ENCODE peak calls at places on chromosomes 2 and 18, in four cellular contexts. W is GM12878, N is H1, O is HepG2. B is an unnamed sample.
A peak's percentile ranks its signal among the peaks of the same experiment; 100 is the strongest.

GRCh38 chr2:47346107-47346506 is 56.8 kb upstream of the MSH2 start:
- DNase-seq in W (no peak), N (no peak), O (no peak), B (no peak)

GRCh38 chr2:86078801-86079545 is 26.7 kb downstream of the POLR1A start:
- DNase-seq in W (no peak), N (no peak), O (no peak), B (no peak)

GRCh38 chr2:196383799-196384198 is 212.4 kb upstream of the STK17B start:
- DNase-seq in W (no peak), N (no peak), O (no peak), B (no peak)

GRCh38 chr2:181763423-181763822 is 83.1 kb upstream of the NEUROD1 start:
- DNase-seq in W (no peak), N (no peak), O (no peak), B (no peak)

GRCh38 chr18:2522112-2522511 is 49.2 kb downstream of the METTL4 start:
- DNase-seq in W (peak; percentile 31), N (no peak), O (no peak), B (no peak)

GRCh38 chr18:64372850-64373249 is 224.0 kb upstream of the LINC00305 start:
- DNase-seq in W (no peak), N (no peak), O (no peak), B (no peak)

GRCh38 chr2:151845884-151846283 is 17.7 kb upstream of the ARL5A start:
- DNase-seq in W (no peak), N (no peak), O (no peak), B (no peak)

GRCh38 chr2:45571940-45572339 is 39.1 kb downstream of the SRBD1 start:
- DNase-seq in W (no peak), N (no peak), O (no peak), B (no peak)

GRCh38 chr18:61502472-61502871 is 169.2 kb downstream of the CDH20 start:
- DNase-seq in W (peak; percentile 5), N (no peak), O (peak; percentile 21), B (peak; percentile 28)

GRCh38 chr2:148653437-148653836 is 8.9 kb downstream of the EPC2 start:
- DNase-seq in W (peak; percentile 40), N (no peak), O (no peak), B (no peak)

GRCh38 chr2:45380131-45380836 is 230.8 kb downstream of the SRBD1 start:
- DNase-seq in W (no peak), N (no peak), O (peak; percentile 15), B (no peak)

GRCh38 chr2:111236027-111236426 is 115.3 kb downstream of the BCL2L11 start:
- DNase-seq in W (no peak), N (no peak), O (no peak), B (no peak)

GRCh38 chr2:1542971-1543370 is 129.7 kb downstream of the TPO start:
- DNase-seq in W (no peak), N (no peak), O (no peak), B (no peak)

GRCh38 chr2:39542523-39542922 is 105.4 kb upstream of the MAP4K3 start:
- DNase-seq in W (no peak), N (no peak), O (no peak), B (no peak)

GRCh38 chr2:8494589-8494988 is 187.3 kb upstream of the ID2 start:
- DNase-seq in W (no peak), N (no peak), O (no peak), B (no peak)

GRCh38 chr2:191878576-191879298 is 31.8 kb upstream of the CAVIN2 start:
- DNase-seq in W (no peak), N (no peak), O (no peak), B (no peak)

DNA sequence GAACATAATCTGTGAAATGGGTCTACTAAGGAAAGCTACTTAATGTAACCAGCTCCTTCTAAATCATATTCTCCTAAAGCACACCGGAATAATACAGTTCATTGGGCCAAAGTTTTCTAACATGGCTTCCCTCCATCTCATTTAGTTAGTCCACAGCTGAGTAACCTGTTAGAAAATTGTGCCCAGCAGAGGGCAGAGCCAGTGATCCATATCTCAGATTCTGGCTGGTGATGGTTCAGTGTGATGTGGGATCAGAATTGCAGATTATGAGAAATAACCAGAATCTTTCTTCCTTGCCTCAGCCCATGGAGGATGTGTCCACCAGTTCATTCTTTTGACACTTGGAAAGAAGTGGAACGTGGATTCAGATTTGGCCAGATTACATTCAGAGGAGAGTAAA is 9.4 kb upstream of the CTLA4 start:
- DNase-seq in W (no peak), N (no peak), O (no peak), B (no peak)
- TF ChIP-seq ZNF274 in W (no peak), N (no peak), O (no peak), B (no peak)

GRCh38 chr2:109265953-109266352 is 136.9 kb downstream of the SH3RF3 start:
- DNase-seq in W (no peak), N (no peak), O (no peak), B (no peak)
- TF ChIP-seq SUZ12 in W (no peak), N (no peak), O (no peak), B (no peak)

GRCh38 chr2:10240161-10240681 is 62.5 kb upstream of the HPCAL1 start:
- DNase-seq in W (no peak), N (no peak), O (no peak), B (no peak)

GRCh38 chr2:10239561-10239967 is 63.1 kb upstream of the HPCAL1 start:
- DNase-seq in W (no peak), N (no peak), O (no peak), B (no peak)

GRCh38 chr2:10241641-10242430 is 60.9 kb upstream of the HPCAL1 start:
- DNase-seq in W (no peak), N (no peak), O (no peak), B (no peak)

GRCh38 chr2:10242451-10242850 is 60.3 kb upstream of the HPCAL1 start:
- DNase-seq in W (no peak), N (no peak), O (no peak), B (no peak)

GRCh38 chr2:10240911-10241610 is 61.6 kb upstream of the HPCAL1 start:
- DNase-seq in W (no peak), N (no peak), O (no peak), B (no peak)
- TF ChIP-seq ZNF274 in W (no peak), N (no peak), O (no peak), B (no peak)

GRCh38 chr18:45254683-45255082 is 360.6 kb upstream of the SLC14A2 start:
- DNase-seq in W (no peak), N (no peak), O (no peak), B (no peak)
- TF ChIP-seq SUZ12 in W (no peak), N (no peak), O (no peak), B (no peak)